ENCODE peak calls at places on chromosomes 7 and 10, in six cellular contexts. C is mammary epithelial cell, L is substantia nigra, G is activated T-helper 1 cell treated with Interleukin-2 at 50 U/mL for 16 hours, J is GM04504, U is mesothelial cell of epicardium. S is an unnamed sample.

GRCh38 chr10:73639286-73639685 is 2.0 kb downstream of the MYOZ1 start:
- DNase-seq in C (no peak), L (no peak), G (no peak), J (no peak), U (no peak), S (no peak)

GRCh38 chr10:1685671-1686450 is 51.5 kb downstream of the ADARB2 start:
- DNase-seq in C (no peak), L (no peak), G (no peak), J (no peak), U (no peak), S (no peak)

GRCh38 chr10:5071411-5072198 is 22.6 kb upstream of the AKR1C3 start:
- DNase-seq in C (peak; percentile 82), L (no peak), G (no peak), J (peak; percentile 89), U (no peak), S (peak; percentile 80)

GRCh38 chr10:48683893-48684292 is 780 bp upstream of the WDFY4 start:
- DNase-seq in C (no peak), L (no peak), G (no peak), J (no peak), U (no peak), S (no peak)

GRCh38 chr7:43669286-43670081 is 59.8 kb downstream of the COA1 start:
- DNase-seq in C (no peak), L (no peak), G (peak; percentile 58), J (no peak), U (no peak), S (no peak)

GRCh38 chr7:158811894-158812293 is 17.4 kb downstream of the ESYT2 start:
- DNase-seq in C (no peak), L (no peak), G (no peak), J (no peak), U (no peak), S (no peak)

GRCh38 chr10:50648089-50648934 is 24.6 kb upstream of the SGMS1 start:
- DNase-seq in C (no peak), L (no peak), G (no peak), J (no peak), U (no peak), S (no peak)

GRCh38 chr7:132488634-132489302 is 87.5 kb downstream of the PLXNA4 start:
- DNase-seq in C (no peak), L (no peak), G (no peak), J (peak; percentile 29), U (no peak), S (no peak)

GRCh38 chr10:44028384-44029137 is 356.3 kb downstream of the CXCL12 start:
- DNase-seq in C (no peak), L (no peak), G (no peak), J (no peak), U (no peak), S (no peak)

GRCh38 chr10:3926268-3926667 is 141.3 kb upstream of the KLF6 start:
- DNase-seq in C (peak; percentile 38), L (no peak), G (no peak), J (no peak), U (no peak), S (no peak)

GRCh38 chr10:35223016-35223415 is 96.4 kb downstream of the CREM start:
- DNase-seq in C (no peak), L (no peak), G (no peak), J (no peak), U (no peak), S (no peak)

GRCh38 chr7:128137096-128137655 is 103.9 kb upstream of the LEP start:
- DNase-seq in C (no peak), L (no peak), G (no peak), J (peak; percentile 49), U (no peak), S (peak; percentile 66)

GRCh38 chr7:151128144-151128543 is 39.4 kb downstream of the GBX1 start:
- DNase-seq in C (no peak), L (no peak), G (no peak), J (no peak), U (no peak), S (no peak)

GRCh38 chr7:14085901-14086300 is 96.4 kb upstream of the ETV1 start:
- DNase-seq in C (no peak), L (no peak), G (no peak), J (no peak), U (no peak), S (no peak)

GRCh38 chr10:1402821-1403507 is 334.4 kb downstream of the ADARB2 start:
- DNase-seq in C (no peak), L (no peak), G (no peak), J (no peak), U (no peak), S (no peak)

GRCh38 chr10:88227342-88228018 is 355.6 kb downstream of the RNLS start:
- DNase-seq in C (no peak), L (no peak), G (no peak), J (no peak), U (no peak), S (no peak)

GRCh38 chr10:119542990-119543813 is 683 bp upstream of the RGS10 start:
- DNase-seq in C (peak; percentile 65), L (no peak), G (peak; percentile 36), J (no peak), U (no peak), S (peak; percentile 17)

GRCh38 chr7:11424006-11424405 is 408.0 kb downstream of the THSD7A start:
- DNase-seq in C (no peak), L (no peak), G (no peak), J (no peak), U (no peak), S (no peak)

GRCh38 chr7:26188291-26188999 is 12.1 kb downstream of the HNRNPA2B1 start:
- DNase-seq in C (no peak), L (no peak), G (no peak), J (no peak), U (no peak), S (no peak)

GRCh38 chr7:47453093-47454056 is 128.5 kb downstream of the TNS3 start:
- DNase-seq in C (peak; percentile 69), L (no peak), G (no peak), J (peak; percentile 86), U (no peak), S (no peak)

GRCh38 chr7:26397786-26398435 is 106.2 kb downstream of the SNX10 start:
- DNase-seq in C (no peak), L (peak; percentile 42), G (no peak), J (peak; percentile 0), U (peak; percentile 34), S (no peak)

GRCh38 chr10:82390866-82391658 is 516.1 kb downstream of the NRG3 start:
- DNase-seq in C (no peak), L (no peak), G (no peak), J (no peak), U (no peak), S (peak; percentile 73)

GRCh38 chr7:113143486-113144257 is 25.3 kb upstream of the SMIM30 start:
- DNase-seq in C (no peak), L (no peak), G (no peak), J (no peak), U (no peak), S (no peak)

GRCh38 chr7:24722386-24723177 is 34.7 kb downstream of the GSDME start:
- DNase-seq in C (no peak), L (no peak), G (no peak), J (no peak), U (no peak), S (peak; percentile 57)

GRCh38 chr7:94580601-94581000 is 71.0 kb downstream of the CASD1 start:
- DNase-seq in C (peak; percentile 31), L (no peak), G (no peak), J (no peak), U (no peak), S (no peak)

GRCh38 chr7:95986136-95986535 is 213.8 kb downstream of the DYNC1I1 start:
- DNase-seq in C (no peak), L (no peak), G (no peak), J (no peak), U (no peak), S (no peak)

GRCh38 chr10:6912424-6912823 is 332.3 kb upstream of the PRKCQ start:
- DNase-seq in C (peak; percentile 92), L (no peak), G (no peak), J (no peak), U (no peak), S (no peak)

GRCh38 chr10:48505394-48506112 is 99.3 kb downstream of the ARHGAP22 start:
- DNase-seq in C (no peak), L (no peak), G (no peak), J (no peak), U (no peak), S (no peak)

GRCh38 chr7:44058759-44059218 is 6.6 kb downstream of the PGAM2 start:
- DNase-seq in C (no peak), L (no peak), G (no peak), J (no peak), U (no peak), S (no peak)

GRCh38 chr10:3481000-3481335 is 304.0 kb downstream of the KLF6 start:
- DNase-seq in C (no peak), L (no peak), G (no peak), J (no peak), U (no peak), S (no peak)

GRCh38 chr7:36303202-36304098 is 86.2 kb upstream of the ANLN start:
- DNase-seq in C (peak; percentile 86), L (peak; percentile 58), G (no peak), J (peak; percentile 97), U (no peak), S (no peak)

GRCh38 chr7:45187946-45188411 is 30.4 kb downstream of the RAMP3 start:
- DNase-seq in C (no peak), L (no peak), G (no peak), J (no peak), U (no peak), S (no peak)

GRCh38 chr7:129734400-129734799 is 122.9 kb downstream of the NRF1 start:
- DNase-seq in C (no peak), L (no peak), G (no peak), J (no peak), U (no peak), S (no peak)

S was measured in dermis microvascular lymphatic vessel endothelial cell.